ENCODE peak calls at places on chromosomes 12 and 14, in five cellular contexts. One of them, this sample, is unnamed.

GRCh38 chr12:109115758-109116610 is at the start of gene ACACB:
- DNase-seq in CD8-positive, alpha-beta memory T cell: no peak
- DNase-seq in activated B cell treated with CpG ODN at 0.5 μM for 24 hours: no peak
- DNase-seq in SK-MEL-5: peak; percentile 79
- DNase-seq in NCI-H460: no peak
- DNase-seq in this sample: no peak

GRCh38 chr12:132170637-132171292 is 26.5 kb downstream of the NOC4L start:
- DNase-seq in CD8-positive, alpha-beta memory T cell: no peak
- DNase-seq in activated B cell treated with CpG ODN at 0.5 μM for 24 hours: no peak
- DNase-seq in SK-MEL-5: no peak
- DNase-seq in NCI-H460: no peak
- DNase-seq in this sample: no peak

GRCh38 chr12:54358945-54359761 is 5.1 kb downstream of the GPR84 start:
- DNase-seq in CD8-positive, alpha-beta memory T cell: peak; percentile 95
- DNase-seq in activated B cell treated with CpG ODN at 0.5 μM for 24 hours: peak; percentile 71
- DNase-seq in SK-MEL-5: peak; percentile 99
- DNase-seq in NCI-H460: peak; percentile 99
- DNase-seq in this sample: peak; percentile 100

GRCh38 chr14:63713765-63714164 is 14.1 kb downstream of the SGPP1 start:
- DNase-seq in CD8-positive, alpha-beta memory T cell: no peak
- DNase-seq in activated B cell treated with CpG ODN at 0.5 μM for 24 hours: no peak
- DNase-seq in SK-MEL-5: no peak
- DNase-seq in NCI-H460: no peak
- DNase-seq in this sample: peak; percentile 55

GRCh38 chr14:75726326-75726725 is 65.3 kb downstream of the TTLL5 start:
- DNase-seq in CD8-positive, alpha-beta memory T cell: no peak
- DNase-seq in activated B cell treated with CpG ODN at 0.5 μM for 24 hours: no peak
- DNase-seq in SK-MEL-5: no peak
- DNase-seq in NCI-H460: no peak
- DNase-seq in this sample: no peak

GRCh38 chr12:88643685-88644084 is 63.4 kb upstream of the KITLG start:
- DNase-seq in CD8-positive, alpha-beta memory T cell: no peak
- DNase-seq in activated B cell treated with CpG ODN at 0.5 μM for 24 hours: no peak
- DNase-seq in SK-MEL-5: no peak
- DNase-seq in NCI-H460: no peak
- DNase-seq in this sample: no peak

GRCh38 chr12:82565982-82566381 is 120.7 kb upstream of the TMTC2 start:
- DNase-seq in CD8-positive, alpha-beta memory T cell: no peak
- DNase-seq in activated B cell treated with CpG ODN at 0.5 μM for 24 hours: no peak
- DNase-seq in SK-MEL-5: no peak
- DNase-seq in NCI-H460: no peak
- DNase-seq in this sample: no peak

GRCh38 chr14:103201801-103202200 is 78.5 kb downstream of the TNFAIP2 start:
- DNase-seq in CD8-positive, alpha-beta memory T cell: no peak
- DNase-seq in activated B cell treated with CpG ODN at 0.5 μM for 24 hours: no peak
- DNase-seq in SK-MEL-5: no peak
- DNase-seq in NCI-H460: no peak
- DNase-seq in this sample: no peak

GRCh38 chr12:112908548-112908947 is 1.8 kb downstream of the OAS1 start:
- DNase-seq in CD8-positive, alpha-beta memory T cell: no peak
- DNase-seq in activated B cell treated with CpG ODN at 0.5 μM for 24 hours: no peak
- DNase-seq in SK-MEL-5: no peak
- DNase-seq in NCI-H460: no peak
- DNase-seq in this sample: no peak

GRCh38 chr14:90576581-90576980 is 179.8 kb downstream of the CALM1 start:
- DNase-seq in CD8-positive, alpha-beta memory T cell: no peak
- DNase-seq in activated B cell treated with CpG ODN at 0.5 μM for 24 hours: no peak
- DNase-seq in SK-MEL-5: no peak
- DNase-seq in NCI-H460: no peak
- DNase-seq in this sample: no peak

GRCh38 chr14:68631691-68632590 is 160.9 kb downstream of the ZFP36L1 start:
- DNase-seq in CD8-positive, alpha-beta memory T cell: no peak
- DNase-seq in activated B cell treated with CpG ODN at 0.5 μM for 24 hours: no peak
- DNase-seq in SK-MEL-5: no peak
- DNase-seq in NCI-H460: no peak
- DNase-seq in this sample: no peak

GRCh38 chr14:22131749-22132476 is 457.1 kb downstream of the DAD1 start:
- DNase-seq in CD8-positive, alpha-beta memory T cell: no peak
- DNase-seq in activated B cell treated with CpG ODN at 0.5 μM for 24 hours: no peak
- DNase-seq in SK-MEL-5: peak; percentile 26
- DNase-seq in NCI-H460: no peak
- DNase-seq in this sample: no peak

GRCh38 chr12:92270501-92270900 is 124.9 kb upstream of the BTG1 start:
- DNase-seq in CD8-positive, alpha-beta memory T cell: no peak
- DNase-seq in activated B cell treated with CpG ODN at 0.5 μM for 24 hours: no peak
- DNase-seq in SK-MEL-5: no peak
- DNase-seq in NCI-H460: no peak
- DNase-seq in this sample: no peak

GRCh38 chr12:6921996-6922935 is 5.5 kb upstream of the ATN1 start:
- DNase-seq in CD8-positive, alpha-beta memory T cell: no peak
- DNase-seq in activated B cell treated with CpG ODN at 0.5 μM for 24 hours: no peak
- DNase-seq in SK-MEL-5: no peak
- DNase-seq in NCI-H460: no peak
- DNase-seq in this sample: no peak

GRCh38 chr14:20472566-20473206 is 3.5 kb downstream of the PNP start:
- DNase-seq in CD8-positive, alpha-beta memory T cell: no peak
- DNase-seq in activated B cell treated with CpG ODN at 0.5 μM for 24 hours: no peak
- DNase-seq in SK-MEL-5: no peak
- DNase-seq in NCI-H460: no peak
- DNase-seq in this sample: no peak

GRCh38 chr14:63993992-63994391 is 141.2 kb downstream of the SYNE2 start:
- DNase-seq in CD8-positive, alpha-beta memory T cell: no peak
- DNase-seq in activated B cell treated with CpG ODN at 0.5 μM for 24 hours: no peak
- DNase-seq in SK-MEL-5: peak; percentile 17
- DNase-seq in NCI-H460: no peak
- DNase-seq in this sample: no peak

This sample was measured in LoVo.